ENCODE peak calls at places on chromosomes 5 and 9, in six cellular contexts. One of them, this sample, is unnamed.

GRCh38 chr5:126501448-126501847 is 78.2 kb downstream of the GRAMD2B start:
- ATAC-seq in A549: no peak
- ATAC-seq in HepG2: peak; percentile 37
- ATAC-seq in upper lobe of left lung: no peak
- ATAC-seq in GM12878: no peak
- ATAC-seq in K562: no peak
- ATAC-seq in this sample: no peak

GRCh38 chr5:175589714-175590113 is 68.2 kb upstream of the HRH2 start:
- ATAC-seq in A549: no peak
- ATAC-seq in HepG2: no peak
- ATAC-seq in upper lobe of left lung: no peak
- ATAC-seq in GM12878: no peak
- ATAC-seq in K562: no peak
- ATAC-seq in this sample: no peak

GRCh38 chr9:37938121-37938906 is 34.4 kb upstream of the SLC25A51 start:
- ATAC-seq in A549: no peak
- ATAC-seq in HepG2: no peak
- ATAC-seq in upper lobe of left lung: peak; percentile 26
- ATAC-seq in GM12878: no peak
- ATAC-seq in K562: no peak
- ATAC-seq in this sample: no peak

GRCh38 chr9:23740531-23740930 is 85.5 kb downstream of the ELAVL2 start:
- ATAC-seq in A549: no peak
- ATAC-seq in HepG2: no peak
- ATAC-seq in upper lobe of left lung: no peak
- ATAC-seq in GM12878: no peak
- ATAC-seq in K562: no peak
- ATAC-seq in this sample: no peak

GRCh38 chr5:16508730-16509531 is 43.3 kb upstream of the ZNF622 start:
- ATAC-seq in A549: peak; percentile 53
- ATAC-seq in HepG2: peak; percentile 36
- ATAC-seq in upper lobe of left lung: peak; percentile 69
- ATAC-seq in GM12878: no peak
- ATAC-seq in K562: peak; percentile 76
- ATAC-seq in this sample: peak; percentile 41

GRCh38 chr5:167378894-167379723 is 912.3 kb upstream of the WWC1 start:
- ATAC-seq in A549: no peak
- ATAC-seq in HepG2: no peak
- ATAC-seq in upper lobe of left lung: no peak
- ATAC-seq in GM12878: no peak
- ATAC-seq in K562: no peak
- ATAC-seq in this sample: no peak

GRCh38 chr5:6832272-6832671 is 119.0 kb downstream of the TENT4A start:
- ATAC-seq in A549: no peak
- ATAC-seq in HepG2: no peak
- ATAC-seq in upper lobe of left lung: no peak
- ATAC-seq in GM12878: no peak
- ATAC-seq in K562: no peak
- ATAC-seq in this sample: no peak

GRCh38 chr5:161544350-161544765 is 2.2 kb downstream of the GABRB2 start:
- ATAC-seq in A549: peak; percentile 73
- ATAC-seq in HepG2: peak; percentile 76
- ATAC-seq in upper lobe of left lung: peak; percentile 65
- ATAC-seq in GM12878: peak; percentile 66
- ATAC-seq in K562: peak; percentile 69
- ATAC-seq in this sample: no peak

GRCh38 chr9:131406567-131407436 is 12.9 kb downstream of the PRRC2B start:
- ATAC-seq in A549: no peak
- ATAC-seq in HepG2: no peak
- ATAC-seq in upper lobe of left lung: no peak
- ATAC-seq in GM12878: peak; percentile 21
- ATAC-seq in K562: peak; percentile 15
- ATAC-seq in this sample: no peak

GRCh38 chr9:2234371-2234893 is 219.3 kb downstream of the SMARCA2 start:
- ATAC-seq in A549: no peak
- ATAC-seq in HepG2: no peak
- ATAC-seq in upper lobe of left lung: no peak
- ATAC-seq in GM12878: no peak
- ATAC-seq in K562: no peak
- ATAC-seq in this sample: no peak

GRCh38 chr9:36328798-36329411 is 70.7 kb upstream of the GNE start:
- ATAC-seq in A549: peak; percentile 83
- ATAC-seq in HepG2: peak; percentile 52
- ATAC-seq in upper lobe of left lung: peak; percentile 74
- ATAC-seq in GM12878: peak; percentile 85
- ATAC-seq in K562: peak; percentile 90
- ATAC-seq in this sample: no peak

GRCh38 chr5:41094871-41095270 is 23.7 kb upstream of the MROH2B start:
- ATAC-seq in A549: peak; percentile 78
- ATAC-seq in HepG2: no peak
- ATAC-seq in upper lobe of left lung: no peak
- ATAC-seq in GM12878: no peak
- ATAC-seq in K562: peak; percentile 61
- ATAC-seq in this sample: no peak

GRCh38 chr9:16602494-16602893 is 268.0 kb downstream of the BNC2 start:
- ATAC-seq in A549: no peak
- ATAC-seq in HepG2: no peak
- ATAC-seq in upper lobe of left lung: no peak
- ATAC-seq in GM12878: peak; percentile 88
- ATAC-seq in K562: no peak
- ATAC-seq in this sample: no peak

GRCh38 chr9:94176582-94176981 is 82.5 kb upstream of the ZNF169 start:
- ATAC-seq in A549: no peak
- ATAC-seq in HepG2: no peak
- ATAC-seq in upper lobe of left lung: no peak
- ATAC-seq in GM12878: no peak
- ATAC-seq in K562: no peak
- ATAC-seq in this sample: no peak

GRCh38 chr5:119339965-119340364 is 15.9 kb upstream of the TNFAIP8 start:
- ATAC-seq in A549: no peak
- ATAC-seq in HepG2: no peak
- ATAC-seq in upper lobe of left lung: no peak
- ATAC-seq in GM12878: peak; percentile 21
- ATAC-seq in K562: peak; percentile 21
- ATAC-seq in this sample: no peak

GRCh38 chr9:99026271-99026955 is 78.5 kb upstream of the TGFBR1 start:
- ATAC-seq in A549: no peak
- ATAC-seq in HepG2: no peak
- ATAC-seq in upper lobe of left lung: no peak
- ATAC-seq in GM12878: no peak
- ATAC-seq in K562: peak; percentile 60
- ATAC-seq in this sample: no peak

GRCh38 chr5:132447196-132447595 is 43.4 kb downstream of the IRF1 start:
- ATAC-seq in A549: no peak
- ATAC-seq in HepG2: no peak
- ATAC-seq in upper lobe of left lung: no peak
- ATAC-seq in GM12878: no peak
- ATAC-seq in K562: no peak
- ATAC-seq in this sample: no peak

GRCh38 chr9:7636297-7636696 is 163.3 kb downstream of the DMAC1 start:
- ATAC-seq in A549: no peak
- ATAC-seq in HepG2: no peak
- ATAC-seq in upper lobe of left lung: no peak
- ATAC-seq in GM12878: no peak
- ATAC-seq in K562: no peak
- ATAC-seq in this sample: no peak

GRCh38 chr5:14258840-14259239 is 115.7 kb downstream of the TRIO start:
- ATAC-seq in A549: no peak
- ATAC-seq in HepG2: no peak
- ATAC-seq in upper lobe of left lung: no peak
- ATAC-seq in GM12878: peak; percentile 65
- ATAC-seq in K562: peak; percentile 16
- ATAC-seq in this sample: no peak

GRCh38 chr5:119048246-119048645 is 22.6 kb upstream of the DMXL1 start:
- ATAC-seq in A549: no peak
- ATAC-seq in HepG2: peak; percentile 82
- ATAC-seq in upper lobe of left lung: no peak
- ATAC-seq in GM12878: no peak
- ATAC-seq in K562: no peak
- ATAC-seq in this sample: no peak

GRCh38 chr5:11733185-11733839 is 170.9 kb downstream of the CTNND2 start:
- ATAC-seq in A549: no peak
- ATAC-seq in HepG2: peak; percentile 90
- ATAC-seq in upper lobe of left lung: no peak
- ATAC-seq in GM12878: no peak
- ATAC-seq in K562: no peak
- ATAC-seq in this sample: no peak

GRCh38 chr9:129863059-129863690 is 27.9 kb downstream of the USP20 start:
- ATAC-seq in A549: no peak
- ATAC-seq in HepG2: no peak
- ATAC-seq in upper lobe of left lung: peak; percentile 20
- ATAC-seq in GM12878: peak; percentile 51
- ATAC-seq in K562: peak; percentile 91
- ATAC-seq in this sample: no peak

GRCh38 chr5:69528015-69528414 is 32.0 kb upstream of the GTF2H2C start:
- ATAC-seq in A549: no peak
- ATAC-seq in HepG2: no peak
- ATAC-seq in upper lobe of left lung: no peak
- ATAC-seq in GM12878: no peak
- ATAC-seq in K562: no peak
- ATAC-seq in this sample: no peak

GRCh38 chr9:22693151-22693550 is 246.5 kb downstream of the DMRTA1 start:
- ATAC-seq in A549: no peak
- ATAC-seq in HepG2: no peak
- ATAC-seq in upper lobe of left lung: no peak
- ATAC-seq in GM12878: no peak
- ATAC-seq in K562: no peak
- ATAC-seq in this sample: no peak

GRCh38 chr9:68955281-68955680 is 58.6 kb downstream of the PRKACG start:
- ATAC-seq in A549: no peak
- ATAC-seq in HepG2: no peak
- ATAC-seq in upper lobe of left lung: no peak
- ATAC-seq in GM12878: no peak
- ATAC-seq in K562: no peak
- ATAC-seq in this sample: no peak

GRCh38 chr5:56095579-56096102 is 100.9 kb upstream of the IL6ST start:
- ATAC-seq in A549: no peak
- ATAC-seq in HepG2: no peak
- ATAC-seq in upper lobe of left lung: no peak
- ATAC-seq in GM12878: peak; percentile 87
- ATAC-seq in K562: peak; percentile 35
- ATAC-seq in this sample: no peak

DNA sequence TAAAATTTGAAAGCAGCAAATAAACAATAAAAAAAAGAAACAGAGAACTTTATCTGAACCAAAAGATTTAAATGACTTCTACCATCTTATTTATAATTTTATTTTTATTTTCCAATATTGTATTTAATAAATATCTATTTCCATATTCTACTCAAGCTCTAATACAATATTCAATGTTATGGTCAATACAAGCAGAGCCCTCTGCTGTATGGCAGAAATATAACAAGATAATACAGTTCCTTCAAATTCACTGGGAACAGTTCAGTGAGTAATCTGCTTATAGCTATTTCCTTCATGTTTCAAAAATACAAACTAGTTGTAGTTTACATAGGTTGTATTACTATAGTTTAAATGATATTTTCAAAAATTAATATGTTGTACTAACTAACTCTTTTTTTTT is 332.7 kb downstream of the PRDM9 start:
- ATAC-seq in A549: no peak
- ATAC-seq in HepG2: no peak
- ATAC-seq in upper lobe of left lung: no peak
- ATAC-seq in GM12878: no peak
- ATAC-seq in K562: no peak
- ATAC-seq in this sample: no peak
- TF ChIP-seq CTCF in A549: no peak
- TF ChIP-seq CTCF in HepG2: no peak
- TF ChIP-seq CTCF in upper lobe of left lung: no peak
- TF ChIP-seq CTCF in GM12878: no peak
- TF ChIP-seq CTCF in K562: no peak
- TF ChIP-seq CTCF in this sample: no peak

GRCh38 chr5:87267574-87268125 is at the start of gene RASA1:
- ATAC-seq in A549: peak; percentile 87
- ATAC-seq in HepG2: peak; percentile 85
- ATAC-seq in upper lobe of left lung: peak; percentile 98
- ATAC-seq in GM12878: peak; percentile 74
- ATAC-seq in K562: peak; percentile 85
- ATAC-seq in this sample: peak; percentile 96
- TF ChIP-seq EP300 in A549: no peak
- TF ChIP-seq EP300 in HepG2: no peak
- TF ChIP-seq EP300 in upper lobe of left lung: no peak
- TF ChIP-seq EP300 in GM12878: no peak
- TF ChIP-seq EP300 in K562: no peak
- TF ChIP-seq EP300 in this sample: no peak

GRCh38 chr9:134612309-134612708 is 29.3 kb upstream of the COL5A1 start:
- ATAC-seq in A549: no peak
- ATAC-seq in HepG2: no peak
- ATAC-seq in upper lobe of left lung: no peak
- ATAC-seq in GM12878: no peak
- ATAC-seq in K562: no peak
- ATAC-seq in this sample: no peak

GRCh38 chr9:134607971-134608370 is 33.6 kb upstream of the COL5A1 start:
- ATAC-seq in A549: no peak
- ATAC-seq in HepG2: no peak
- ATAC-seq in upper lobe of left lung: no peak
- ATAC-seq in GM12878: no peak
- ATAC-seq in K562: no peak
- ATAC-seq in this sample: no peak

GRCh38 chr9:134612715-134613114 is 28.9 kb upstream of the COL5A1 start:
- ATAC-seq in A549: no peak
- ATAC-seq in HepG2: no peak
- ATAC-seq in upper lobe of left lung: no peak
- ATAC-seq in GM12878: no peak
- ATAC-seq in K562: no peak
- ATAC-seq in this sample: no peak

GRCh38 chr9:134614256-134614655 is 27.3 kb upstream of the COL5A1 start:
- ATAC-seq in A549: no peak
- ATAC-seq in HepG2: no peak
- ATAC-seq in upper lobe of left lung: no peak
- ATAC-seq in GM12878: no peak
- ATAC-seq in K562: no peak
- ATAC-seq in this sample: no peak

GRCh38 chr9:134611046-134611445 is 30.6 kb upstream of the COL5A1 start:
- ATAC-seq in A549: no peak
- ATAC-seq in HepG2: no peak
- ATAC-seq in upper lobe of left lung: no peak
- ATAC-seq in GM12878: no peak
- ATAC-seq in K562: no peak
- ATAC-seq in this sample: no peak
- TF ChIP-seq POLR2A in A549: no peak
- TF ChIP-seq POLR2A in HepG2: no peak
- TF ChIP-seq POLR2A in upper lobe of left lung: no peak
- TF ChIP-seq POLR2A in GM12878: no peak
- TF ChIP-seq POLR2A in K562: no peak
- TF ChIP-seq POLR2A in this sample: no peak

DNA sequence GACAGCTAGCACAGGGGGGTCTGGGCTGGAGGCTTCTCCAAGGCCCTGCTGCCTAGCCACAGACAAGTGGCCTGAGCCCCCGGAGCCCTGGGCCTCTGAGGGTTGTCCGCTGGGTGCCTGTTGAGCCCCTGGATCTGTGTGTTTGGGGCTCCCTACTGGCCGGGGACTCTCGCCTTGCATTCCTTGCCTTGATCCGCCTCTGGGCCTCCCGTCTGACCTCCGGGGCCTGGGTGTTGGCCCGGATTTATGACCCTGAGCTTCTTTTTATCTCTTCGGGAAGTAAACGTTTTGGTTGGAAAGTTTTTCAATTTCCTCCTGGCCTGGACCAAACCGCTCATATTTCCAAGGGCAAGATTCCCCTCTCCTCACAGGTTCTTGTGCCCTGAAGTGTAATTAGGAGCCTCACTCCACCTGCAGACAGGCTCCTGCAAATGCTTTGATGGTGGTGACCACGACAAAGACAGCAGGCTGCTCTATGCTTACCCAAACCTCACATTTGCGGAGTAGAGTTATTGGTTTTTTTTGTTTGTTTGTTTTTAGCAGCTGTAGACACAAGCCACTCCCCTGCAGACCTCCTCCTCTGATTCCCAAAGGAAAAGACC is 69.2 kb upstream of the EGFLAM start:
- ATAC-seq in A549: no peak
- ATAC-seq in HepG2: peak; percentile 58
- ATAC-seq in upper lobe of left lung: no peak
- ATAC-seq in GM12878: no peak
- ATAC-seq in K562: no peak
- ATAC-seq in this sample: no peak
- TF ChIP-seq CTCF in A549: no peak
- TF ChIP-seq CTCF in HepG2: peak; percentile 57
- TF ChIP-seq CTCF in upper lobe of left lung: no peak
- TF ChIP-seq CTCF in GM12878: no peak
- TF ChIP-seq CTCF in K562: no peak
- TF ChIP-seq CTCF in this sample: no peak

This sample was measured in gastroesophageal sphincter.